ENCODE peak calls at places on chromosomes 3 and 15, in seven cellular contexts. R is sigmoid colon, U is heart left ventricle, Y is HepG2, Z is esophagus squamous epithelium, P is Peyer's patch, I is transverse colon. J is an unnamed sample.

GRCh38 chr15:92205255-92205739 is 188.4 kb upstream of the ST8SIA2 start:
- DNase-seq in U (peak), I (peak), Z (no peak), Y (peak), R (no peak), P (no peak), J (no peak)

GRCh38 chr3:178342111-178342510 is 194.1 kb upstream of the KCNMB2 start:
- DNase-seq in R (no peak), P (no peak), U (no peak), Z (no peak), Y (no peak), I (no peak), J (no peak)

GRCh38 chr3:152922554-152922953 is 87.6 kb downstream of the P2RY1 start:
- DNase-seq in Z (no peak), I (no peak), U (no peak), P (no peak), R (no peak), Y (no peak), J (no peak)

GRCh38 chr3:197394464-197395321 is 96.3 kb upstream of the DLG1 start:
- DNase-seq in P (no peak), R (no peak), Z (no peak), I (no peak), Y (no peak), U (peak), J (peak)

GRCh38 chr15:73959801-73960200 is 32.3 kb downstream of the STOML1 start:
- DNase-seq in R (peak), I (no peak), Y (no peak), Z (no peak), P (no peak), U (no peak), J (no peak)

GRCh38 chr15:50820808-50821382 is 55.4 kb upstream of the SPPL2A start:
- DNase-seq in R (no peak), I (no peak), U (no peak), Z (no peak), Y (no peak), P (no peak), J (no peak)

GRCh38 chr3:32818431-32819085 is 761 bp downstream of the TRIM71 start:
- DNase-seq in R (no peak), I (no peak), Z (no peak), U (no peak), Y (no peak), P (no peak), J (no peak)

GRCh38 chr15:28975766-28976179 is 90.0 kb downstream of the APBA2 start:
- DNase-seq in Z (no peak), U (no peak), P (peak), R (no peak), Y (peak), I (peak), J (no peak)

GRCh38 chr3:121269389-121269788 is 276.4 kb downstream of the POLQ start:
- DNase-seq in P (no peak), R (no peak), Y (no peak), I (no peak), Z (no peak), U (no peak), J (no peak)

GRCh38 chr15:71152542-71152941 is 37.3 kb downstream of the THSD4 start:
- DNase-seq in R (no peak), Z (no peak), U (no peak), P (no peak), Y (no peak), I (no peak), J (no peak)

GRCh38 chr3:39281533-39281932 is 1.7 kb upstream of the CX3CR1 start:
- DNase-seq in Z (no peak), Y (no peak), I (no peak), P (peak), R (no peak), U (peak), J (no peak)

GRCh38 chr3:114231616-114232015 is 5.8 kb downstream of the ZNF80 start:
- DNase-seq in I (no peak), P (peak), R (no peak), Y (no peak), Z (no peak), U (no peak), J (no peak)

GRCh38 chr3:177058647-177059046 is 138.6 kb downstream of the TBL1XR1 start:
- DNase-seq in R (no peak), U (no peak), Z (no peak), Y (no peak), P (no peak), I (no peak), J (no peak)

GRCh38 chr15:64667736-64668161 is 107.6 kb downstream of the RBPMS2 start:
- DNase-seq in I (no peak), Y (no peak), U (no peak), P (no peak), R (no peak), Z (no peak), J (no peak)

GRCh38 chr15:77856718-77857346 is 220.7 kb downstream of the TBC1D2B start:
- DNase-seq in Y (no peak), P (no peak), R (peak), I (no peak), U (no peak), Z (no peak), J (no peak)

GRCh38 chr3:187006884-187007630 is 76.7 kb downstream of the ST6GAL1 start:
- DNase-seq in Z (no peak), U (no peak), Y (no peak), I (no peak), R (no peak), P (no peak), J (no peak)

GRCh38 chr15:58331562-58331902 is 100.3 kb upstream of the LIPC start:
- DNase-seq in P (no peak), I (no peak), U (no peak), R (no peak), Z (no peak), Y (peak), J (no peak)

GRCh38 chr3:43105224-43105596 is 669 bp downstream of the POMGNT2 start:
- DNase-seq in U (peak), R (no peak), P (peak), I (no peak), Y (no peak), Z (no peak), J (no peak)

DNA sequence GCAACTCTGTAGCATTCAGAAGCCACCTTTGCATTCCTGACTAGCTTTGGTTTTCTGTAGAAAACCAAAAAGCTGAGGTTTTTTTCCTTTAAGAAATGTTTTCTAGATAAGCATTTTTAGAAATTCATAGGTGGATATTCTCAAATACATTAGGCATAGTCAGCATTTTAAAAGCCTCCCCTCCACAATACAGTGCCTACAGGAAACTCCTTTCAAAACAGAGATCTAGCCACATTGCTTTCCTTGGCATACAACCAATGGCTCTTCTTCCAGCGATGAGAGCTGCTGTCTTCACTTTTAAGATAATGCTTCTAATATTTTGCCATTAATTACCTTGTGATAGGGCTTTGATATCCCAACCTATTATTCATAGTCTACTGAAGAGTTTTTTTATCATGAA is 14.3 kb downstream of the PSMD6 start:
- DNase-seq in I (no peak), P (no peak), U (no peak), Y (no peak), R (no peak), Z (no peak), J (no peak)
- H3K27ac ChIP-seq in I (no peak), P (no peak), U (no peak), Y (no peak), R (no peak), Z (no peak), J (no peak)

GRCh38 chr3:49410844-49411549 is 779 bp downstream of the RHOA start:
- DNase-seq in U (no peak), R (no peak), Y (no peak), Z (no peak), I (no peak), P (no peak), J (no peak)

GRCh38 chr3:49412632-49413337 is 562 bp downstream of the TCTA start:
- DNase-seq in I (no peak), Z (no peak), P (no peak), R (no peak), Y (no peak), U (no peak), J (no peak)

GRCh38 chr3:49411968-49412631 is at the start of the genes RHOA and TCTA:
- DNase-seq in R (peak), U (peak), Z (peak), I (peak), P (peak), Y (peak), J (peak)

GRCh38 chr3:49410102-49410843 is 1.5 kb downstream of the RHOA start:
- DNase-seq in R (no peak), I (no peak), P (no peak), Y (no peak), U (no peak), Z (no peak), J (no peak)

DNA sequence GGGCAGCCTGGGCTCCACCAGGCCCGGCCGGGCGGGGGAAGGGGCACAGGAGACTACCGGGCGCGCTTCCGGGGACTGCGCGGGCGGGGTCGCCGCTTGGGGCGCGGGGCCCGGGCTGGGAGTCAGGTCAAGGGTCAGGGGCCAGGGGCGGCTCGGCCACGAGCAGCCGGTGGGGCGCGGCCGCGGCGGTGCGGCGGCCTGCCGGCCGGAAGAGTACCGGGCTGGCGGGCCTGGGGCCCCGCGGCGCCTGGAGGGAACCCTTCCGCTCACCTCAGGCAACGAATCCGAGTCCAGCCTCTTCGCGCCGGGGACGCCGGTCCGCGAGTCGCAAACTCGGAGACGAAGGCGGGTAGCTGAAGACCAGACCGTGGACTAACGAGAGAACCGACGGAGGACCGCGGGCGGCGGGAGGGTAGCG is 217 bp downstream of the RHOA start:
- DNase-seq in Z (no peak), I (peak), P (peak), U (peak), R (peak), Y (peak), J (peak)
- TF ChIP-seq POLR2A in Z (no peak), I (no peak), P (no peak), U (no peak), R (no peak), Y (no peak), J (no peak)

GRCh38 chr3:134252766-134253165 is 2.1 kb upstream of the RYK start:
- DNase-seq in P (no peak), U (no peak), R (no peak), Y (no peak), Z (no peak), I (no peak), J (no peak)
- H3K4me3 ChIP-seq in P (no peak), U (no peak), R (no peak), Y (no peak), Z (no peak), I (no peak), J (no peak)

GRCh38 chr3:57194641-57195040 is 5.1 kb downstream of the HESX1 start:
- DNase-seq in P (no peak), Y (no peak), I (no peak), R (no peak), U (no peak), Z (no peak), J (no peak)
- H3K27ac ChIP-seq in P (no peak), Y (no peak), I (no peak), R (no peak), U (no peak), Z (no peak), J (no peak)